ENCODE peak calls at places on chromosome 7, in seven cellular contexts. O is nucleus accumbens; N is T-cell; I is NCI-H1417; B is adipocyte; V is stimulated activated CD8-positive, alpha-beta memory T cell treated with anti-CD3 and anti-CD28 coated beads, Interleukin-2, amount 100 ng/mL, for 1 hour; C is NCI-H510A treated with DMSO at 0.1 percent for 48 hours. T is an unnamed sample.

GRCh38 chr7:119963654-119964053 is 309.3 kb upstream of the KCND2 start:
- DNase-seq in O (no peak), N (no peak), I (no peak), B (no peak), V (no peak), C (no peak), T (no peak)

GRCh38 chr7:100119701-100120517 is 475 bp downstream of the CNPY4 start:
- DNase-seq in O (peak; percentile 82), N (peak; percentile 56), I (peak; percentile 76), B (peak; percentile 79), V (peak; percentile 49), C (no peak), T (no peak)

GRCh38 chr7:55130554-55131198 is 111.9 kb downstream of the EGFR start:
- DNase-seq in O (peak; percentile 28), N (no peak), I (no peak), B (peak; percentile 69), V (no peak), C (peak; percentile 21), T (no peak)

GRCh38 chr7:124022551-124022950 is 10.3 kb downstream of the TMEM229A start:
- DNase-seq in O (no peak), N (no peak), I (no peak), B (no peak), V (no peak), C (no peak), T (no peak)

GRCh38 chr7:43201912-43202311 is 89.5 kb downstream of the HECW1 start:
- DNase-seq in O (no peak), N (no peak), I (no peak), B (no peak), V (no peak), C (no peak), T (no peak)

GRCh38 chr7:151518105-151518780 is 1.5 kb downstream of the RHEB start:
- DNase-seq in O (peak; percentile 41), N (peak; percentile 11), I (peak; percentile 70), B (peak; percentile 69), V (peak; percentile 33), C (peak; percentile 28), T (no peak)

GRCh38 chr7:16356241-16356958 is 64.9 kb downstream of the CRPPA start:
- DNase-seq in O (no peak), N (no peak), I (no peak), B (peak; percentile 71), V (no peak), C (no peak), T (no peak)

GRCh38 chr7:86643478-86644281 is at the start of gene GRM3:
- DNase-seq in O (peak; percentile 94), N (no peak), I (no peak), B (no peak), V (no peak), C (peak; percentile 4), T (no peak)

GRCh38 chr7:2008936-2009540 is 223.7 kb downstream of the MAD1L1 start:
- DNase-seq in O (no peak), N (peak; percentile 1), I (no peak), B (no peak), V (no peak), C (no peak), T (no peak)

GRCh38 chr7:18175801-18176450 is 148.3 kb upstream of the PRPS1L1 start:
- DNase-seq in O (no peak), N (no peak), I (no peak), B (no peak), V (no peak), C (no peak), T (no peak)

GRCh38 chr7:44196450-44196872 is 4.3 kb upstream of the YKT6 start:
- DNase-seq in O (peak; percentile 52), N (no peak), I (peak; percentile 75), B (peak; percentile 83), V (no peak), C (peak; percentile 24), T (no peak)

GRCh38 chr7:98162758-98163157 is 48.5 kb upstream of the BHLHA15 start:
- DNase-seq in O (no peak), N (no peak), I (peak; percentile 26), B (no peak), V (no peak), C (no peak), T (no peak)

GRCh38 chr7:105830405-105831218 is 45.8 kb downstream of the ATXN7L1 start:
- DNase-seq in O (no peak), N (no peak), I (no peak), B (peak; percentile 93), V (no peak), C (no peak), T (no peak)

GRCh38 chr7:142598297-142598696 is 151.0 kb upstream of the PRSS1 start:
- DNase-seq in O (no peak), N (no peak), I (no peak), B (no peak), V (no peak), C (no peak), T (no peak)

GRCh38 chr7:56495165-56495564 is 378.9 kb upstream of the NUPR2 start:
- DNase-seq in O (no peak), N (no peak), I (no peak), B (no peak), V (no peak), C (no peak), T (no peak)

GRCh38 chr7:146126767-146127509 is 10.3 kb downstream of the CNTNAP2 start:
- DNase-seq in O (no peak), N (no peak), I (no peak), B (no peak), V (no peak), C (no peak), T (no peak)

GRCh38 chr7:113774182-113774807 is 144.5 kb downstream of the PPP1R3A start:
- DNase-seq in O (peak; percentile 16), N (no peak), I (peak; percentile 84), B (peak; percentile 88), V (no peak), C (peak; percentile 21), T (no peak)

GRCh38 chr7:2201128-2201527 is 31.6 kb downstream of the MAD1L1 start:
- DNase-seq in O (no peak), N (no peak), I (no peak), B (no peak), V (no peak), C (no peak), T (no peak)

GRCh38 chr7:157474685-157475084 is 137.9 kb downstream of the DNAJB6 start:
- DNase-seq in O (no peak), N (no peak), I (no peak), B (no peak), V (no peak), C (no peak), T (no peak)

GRCh38 chr7:2082357-2083038 is 150.2 kb downstream of the MAD1L1 start:
- DNase-seq in O (no peak), N (no peak), I (peak; percentile 67), B (peak; percentile 86), V (no peak), C (no peak), T (no peak)

GRCh38 chr7:16644624-16644986 is 949 bp downstream of the ANKMY2 start:
- DNase-seq in O (peak; percentile 58), N (peak; percentile 36), I (peak; percentile 85), B (peak; percentile 71), V (peak; percentile 34), C (peak; percentile 54), T (no peak)

GRCh38 chr7:21580073-21580521 is 37.3 kb downstream of the DNAH11 start:
- DNase-seq in O (no peak), N (no peak), I (peak; percentile 35), B (peak; percentile 73), V (no peak), C (peak; percentile 91), T (no peak)

GRCh38 chr7:143360788-143361551 is 1.5 kb downstream of the FAM131B start:
- DNase-seq in O (peak; percentile 58), N (no peak), I (peak; percentile 94), B (no peak), V (no peak), C (no peak), T (no peak)

GRCh38 chr7:128117691-128118090 is 86.5 kb upstream of the LRRC4 start:
- DNase-seq in O (no peak), N (no peak), I (peak; percentile 8), B (no peak), V (no peak), C (no peak), T (no peak)

GRCh38 chr7:142670504-142670903 is 78.8 kb upstream of the PRSS1 start:
- DNase-seq in O (no peak), N (no peak), I (no peak), B (no peak), V (no peak), C (no peak), T (no peak)

GRCh38 chr7:88477957-88478356 is 171.3 kb upstream of the STEAP4 start:
- DNase-seq in O (no peak), N (no peak), I (no peak), B (no peak), V (no peak), C (no peak), T (no peak)

GRCh38 chr7:33757050-33757449 is 148.3 kb upstream of the BMPER start:
- DNase-seq in O (no peak), N (no peak), I (no peak), B (no peak), V (no peak), C (no peak), T (no peak)

GRCh38 chr7:77538186-77538907 is 1.3 kb downstream of the PTPN12 start:
- DNase-seq in O (peak; percentile 56), N (no peak), I (peak; percentile 91), B (peak; percentile 98), V (no peak), C (peak; percentile 69), T (no peak)

GRCh38 chr7:42071372-42072261 is 165.4 kb downstream of the GLI3 start:
- DNase-seq in O (no peak), N (no peak), I (no peak), B (peak; percentile 42), V (no peak), C (no peak), T (no peak)

GRCh38 chr7:91634485-91635177 is 245.9 kb downstream of the MTERF1 start:
- DNase-seq in O (no peak), N (no peak), I (peak; percentile 99), B (no peak), V (no peak), C (peak; percentile 71), T (peak; percentile 52)